ENCODE peak calls at places on chromosomes 12 and 14, in five cellular contexts. U is H9, T is neuronal stem cell, F is IMR-90, Z is trophoblast cell. G is an unnamed sample.

GRCh38 chr12:114684098-114684869 is at the start of gene TBX3:
- DNase-seq in U (peak), T (peak), F (peak), Z (peak), G (peak)

GRCh38 chr12:108805136-108805535 is 52.2 kb downstream of the SSH1 start:
- DNase-seq in U (no peak), T (no peak), F (peak), Z (no peak), G (no peak)

GRCh38 chr12:27970391-27970980 is 2.0 kb downstream of the PTHLH start:
- DNase-seq in U (peak), T (peak), F (peak), Z (peak), G (no peak)

GRCh38 chr12:9041321-9041720 is 52.0 kb downstream of the KLRG1 start:
- DNase-seq in U (no peak), T (no peak), F (peak), Z (no peak), G (no peak)

GRCh38 chr12:989051-989450 is 2.0 kb upstream of the ERC1 start:
- DNase-seq in U (no peak), T (no peak), F (no peak), Z (no peak), G (no peak)

GRCh38 chr14:70425349-70425748 is 8.5 kb upstream of the SYNJ2BP start:
- DNase-seq in U (no peak), T (no peak), F (no peak), Z (no peak), G (no peak)

GRCh38 chr14:91149462-91149861 is 35.6 kb downstream of the DGLUCY start:
- DNase-seq in U (no peak), T (no peak), F (peak), Z (peak), G (no peak)

GRCh38 chr12:45887544-45887943 is 102.8 kb downstream of the SCAF11 start:
- DNase-seq in U (peak), T (no peak), F (no peak), Z (no peak), G (no peak)

GRCh38 chr12:29039013-29039412 is 110.1 kb upstream of the FAR2 start:
- DNase-seq in U (no peak), T (no peak), F (peak), Z (peak), G (no peak)

GRCh38 chr12:57615637-57616036 is 4.4 kb downstream of the ARHGEF25 start:
- DNase-seq in U (no peak), T (no peak), F (no peak), Z (no peak), G (no peak)

GRCh38 chr14:94699831-94700230 is 70.1 kb downstream of the GSC start:
- DNase-seq in U (no peak), T (no peak), F (no peak), Z (no peak), G (no peak)

GRCh38 chr12:50614167-50614762 is 109.5 kb downstream of the DIP2B start:
- DNase-seq in U (no peak), T (no peak), F (peak), Z (peak), G (no peak)
- H2BK120ac ChIP-seq in U (no peak), T (no peak), F (peak), Z (peak), G (no peak)

GRCh38 chr14:34713681-34714319 is 593 bp downstream of the CFL2 start:
- DNase-seq in U (no peak), T (peak), F (peak), Z (peak), G (no peak)
- H2BK120ac ChIP-seq in U (no peak), T (no peak), F (peak), Z (peak), G (no peak)

DNA sequence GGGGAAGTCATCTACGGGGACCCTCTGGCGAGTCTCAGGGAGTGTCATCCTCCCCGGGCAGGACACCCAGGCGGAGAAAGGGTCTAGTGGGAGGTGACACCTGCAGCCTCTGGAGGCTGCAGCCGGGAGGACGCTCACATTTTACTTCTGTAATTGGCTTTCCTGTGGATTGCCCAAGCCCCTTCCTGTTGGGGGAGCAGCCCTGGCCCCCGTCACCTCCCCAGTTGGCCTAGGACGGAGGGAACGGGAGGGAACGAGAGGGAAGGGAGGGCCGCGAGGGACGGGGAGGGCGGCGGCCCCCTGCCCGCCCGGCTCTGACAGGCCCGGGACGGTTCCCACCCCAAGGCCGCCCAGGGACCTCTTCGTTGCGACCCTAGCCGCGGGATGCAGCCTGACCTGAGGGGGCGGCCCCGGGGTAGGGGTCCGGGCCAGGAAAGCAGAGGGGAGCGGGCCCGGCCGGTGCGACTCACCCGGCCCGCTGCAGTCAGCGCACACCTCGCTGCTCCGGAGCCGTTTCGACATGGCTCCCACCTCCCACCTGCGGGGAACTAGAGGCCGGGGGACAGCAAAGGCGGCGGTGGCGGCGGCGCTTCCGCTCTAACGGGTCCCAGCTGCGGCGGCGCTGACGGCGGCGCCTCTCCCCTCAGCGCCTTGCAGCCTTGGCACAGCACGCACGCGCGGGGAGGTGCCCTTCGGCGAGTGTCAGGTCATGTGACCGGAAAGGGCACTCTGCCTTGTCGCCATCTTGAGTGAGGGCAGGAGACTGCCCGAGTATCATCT is at the start of gene GIT2:
- DNase-seq in U (peak), T (peak), F (peak), Z (peak), G (peak)
- H2BK120ac ChIP-seq in U (no peak), T (no peak), F (peak), Z (peak), G (peak)

DNA sequence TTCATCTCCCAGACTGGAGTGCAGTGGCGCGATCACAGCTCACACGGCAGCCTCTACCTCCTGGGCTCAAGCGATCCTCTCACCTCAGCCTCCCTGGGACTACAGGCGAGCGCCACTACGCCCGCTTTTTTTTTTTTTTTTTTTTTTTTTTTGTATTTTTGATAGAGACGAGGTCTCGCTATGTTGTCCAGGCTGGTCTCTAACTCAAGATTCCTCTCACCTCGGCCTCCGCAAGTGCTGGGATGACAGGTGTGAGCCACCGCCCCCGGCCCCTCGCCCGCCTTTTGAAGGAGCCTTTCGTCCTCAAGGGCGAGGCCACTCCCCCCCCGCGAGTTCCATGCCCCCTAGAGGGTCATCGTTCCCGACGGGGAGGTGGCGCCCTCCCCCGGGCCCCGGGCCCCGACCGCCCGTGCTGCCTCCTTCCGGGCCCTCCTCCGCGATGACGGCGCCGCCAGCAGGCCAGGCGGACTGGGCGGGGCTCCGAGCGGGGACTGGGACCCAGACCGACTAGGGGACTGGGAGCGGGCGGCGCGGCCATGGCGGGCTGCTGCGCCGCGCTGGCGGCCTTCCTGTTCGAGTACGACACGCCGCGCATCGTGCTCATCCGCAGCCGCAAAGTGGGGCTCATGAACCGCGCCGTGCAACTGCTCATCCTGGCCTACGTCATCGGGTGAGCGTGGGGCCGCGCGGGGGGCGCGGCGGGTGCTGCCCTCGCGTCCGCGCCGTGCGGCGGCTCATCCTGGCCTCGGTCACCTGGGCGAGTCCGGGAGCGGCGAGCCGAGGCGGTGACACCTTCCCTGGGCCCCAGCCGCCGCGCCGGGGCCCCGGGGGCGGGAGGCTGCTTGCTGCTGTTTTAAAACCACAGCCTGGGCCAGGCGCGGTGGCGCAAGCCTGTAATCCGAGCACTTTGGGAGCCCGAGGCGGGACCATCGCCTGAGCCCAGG is at the start of gene P2RX4:
- DNase-seq in U (peak), T (peak), F (peak), Z (peak), G (peak)
- H2BK120ac ChIP-seq in U (no peak), T (no peak), F (peak), Z (peak), G (peak)

DNA sequence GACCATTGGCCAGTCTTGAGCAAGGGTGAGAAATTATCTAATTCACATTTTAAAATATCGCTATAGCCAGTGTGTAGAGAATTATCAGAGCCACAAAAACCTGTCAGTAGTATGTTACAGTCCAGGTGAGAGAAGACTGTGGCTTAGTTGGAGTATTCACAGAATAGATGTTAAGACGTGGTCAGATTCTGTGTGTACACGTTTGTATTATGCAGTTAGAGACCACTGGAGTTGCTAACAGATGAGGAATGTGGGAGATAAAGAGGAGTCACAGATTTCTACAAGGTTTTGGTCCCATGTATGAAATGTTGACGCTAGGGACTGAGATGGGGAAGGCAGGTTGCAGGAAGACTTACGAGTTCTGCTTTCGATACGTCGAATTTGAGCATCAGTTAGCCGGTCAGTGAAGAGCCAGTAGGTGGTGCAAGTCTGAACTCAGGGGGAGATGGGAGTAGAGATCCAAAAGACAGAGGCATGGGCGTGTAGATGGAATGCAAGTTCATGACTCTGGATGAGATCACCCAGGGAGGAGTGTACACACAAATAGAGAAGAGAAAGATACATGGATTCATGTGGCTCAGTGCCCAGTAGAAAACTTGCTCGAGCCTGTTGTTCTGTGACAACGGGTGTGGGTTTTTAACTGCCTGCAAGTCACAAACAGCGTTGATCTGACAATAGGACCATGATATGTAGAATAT is 114.8 kb upstream of the FLRT2 start:
- DNase-seq in U (peak), T (no peak), F (peak), Z (peak), G (peak)
- H2BK120ac ChIP-seq in U (no peak), T (no peak), F (peak), Z (no peak), G (no peak)

DNA sequence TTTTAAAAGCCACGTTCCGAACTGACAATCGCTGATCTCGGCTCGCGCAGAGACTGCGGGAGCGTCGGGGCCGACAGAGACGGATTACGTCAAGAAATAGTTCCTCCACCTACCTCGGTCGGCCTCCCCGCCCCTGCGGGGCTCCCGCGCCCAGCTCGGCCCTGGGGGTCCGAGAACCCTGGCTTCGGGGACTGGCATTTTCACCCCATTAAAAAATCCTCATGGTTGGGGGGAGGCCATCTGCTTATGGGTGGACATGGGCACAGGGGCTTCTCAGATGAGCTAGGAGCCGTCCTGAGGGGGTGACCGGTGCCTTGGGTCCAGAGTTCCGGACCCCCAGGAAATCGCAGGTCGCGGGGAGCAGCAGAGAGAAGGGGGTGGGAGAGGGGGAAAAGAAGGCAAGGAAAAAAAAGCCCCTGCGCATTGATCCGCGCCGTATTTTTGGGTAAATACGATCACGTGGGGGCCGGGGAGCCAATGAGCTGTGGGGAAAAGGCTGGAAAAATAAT is 311 bp upstream of the HOXC9 start:
- DNase-seq in U (no peak), T (no peak), F (peak), Z (peak), G (no peak)
- H2BK120ac ChIP-seq in U (no peak), T (no peak), F (no peak), Z (no peak), G (no peak)

DNA sequence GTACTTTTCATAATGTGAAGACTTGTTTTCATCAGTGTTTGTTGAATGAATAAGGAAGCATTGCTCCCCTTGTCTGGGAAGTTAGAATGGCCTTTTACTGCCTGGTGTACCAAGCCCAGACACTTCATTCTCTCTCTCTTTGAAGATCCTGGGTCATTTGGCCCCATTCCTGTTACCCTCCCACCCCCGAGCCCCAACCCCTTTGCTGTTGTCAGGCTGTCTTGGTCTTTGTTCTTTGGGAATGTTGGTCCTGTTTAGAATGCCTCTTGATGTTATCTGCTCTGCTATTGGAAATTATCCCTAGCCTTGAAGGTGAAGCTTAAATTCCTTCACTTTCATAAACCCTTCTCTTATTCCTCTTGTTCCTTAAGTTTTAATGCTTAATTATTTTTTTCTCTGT is 13.8 kb downstream of the DERA start:
- DNase-seq in U (no peak), T (no peak), F (no peak), Z (no peak), G (no peak)
- H2BK120ac ChIP-seq in U (no peak), T (no peak), F (peak), Z (no peak), G (no peak)

G was measured in H1.